ENCODE peak calls at places on chromosomes 5 and 9, in five cellular contexts. G is epithelial cell of proximal tubule, D is PC-9, S is neural crest cell, R is MCF 10A. W is an unnamed sample.

GRCh38 chr5:33322632-33323031 is 118.1 kb upstream of the TARS1 start:
- DNase-seq in S (no peak), G (no peak), R (no peak), D (no peak), W (no peak)

GRCh38 chr5:43294226-43294625 is 19.0 kb downstream of the HMGCS1 start:
- DNase-seq in G (no peak), S (no peak), R (no peak), D (peak; percentile 71), W (no peak)

GRCh38 chr5:104016650-104017049 is 454.1 kb upstream of the NUDT12 start:
- DNase-seq in S (no peak), R (no peak), G (no peak), D (no peak), W (no peak)

GRCh38 chr5:95621839-95622629 is 2.1 kb downstream of the GPR150 start:
- DNase-seq in D (no peak), G (no peak), S (no peak), R (no peak), W (no peak)

GRCh38 chr5:10306114-10306513 is 1.6 kb downstream of the CMBL start:
- DNase-seq in R (no peak), G (no peak), S (no peak), D (no peak), W (no peak)

GRCh38 chr5:65825388-65826328 is 100.7 kb upstream of the ERBIN start:
- DNase-seq in S (no peak), D (no peak), R (no peak), G (no peak), W (no peak)

GRCh38 chr5:55564716-55565115 is 30.0 kb upstream of the PLPP1 start:
- DNase-seq in R (peak; percentile 13), G (no peak), S (no peak), D (no peak), W (no peak)

GRCh38 chr9:12695474-12695873 is 2.3 kb downstream of the TYRP1 start:
- DNase-seq in G (no peak), D (no peak), S (no peak), R (no peak), W (no peak)

GRCh38 chr9:12784461-12785250 is 9.8 kb downstream of the LURAP1L start:
- DNase-seq in D (peak; percentile 96), R (peak; percentile 95), S (no peak), G (peak; percentile 93), W (no peak)

GRCh38 chr5:83564069-83564749 is 92.7 kb downstream of the VCAN start:
- DNase-seq in G (no peak), S (no peak), D (peak; percentile 35), R (peak; percentile 58), W (no peak)

GRCh38 chr5:175743676-175744210 is 85.9 kb downstream of the HRH2 start:
- DNase-seq in G (no peak), D (no peak), R (peak; percentile 43), S (no peak), W (peak; percentile 39)

GRCh38 chr9:74496819-74497749 is at the start of gene RORB:
- DNase-seq in R (no peak), G (no peak), D (no peak), S (peak; percentile 63), W (peak; percentile 84)

GRCh38 chr5:2303391-2304100 is 420.8 kb upstream of the IRX4 start:
- DNase-seq in S (no peak), G (no peak), D (no peak), R (no peak), W (peak; percentile 34)

GRCh38 chr5:160363661-160364060 is 6.8 kb downstream of the C1QTNF2 start:
- DNase-seq in S (no peak), R (no peak), D (no peak), G (no peak), W (no peak)

GRCh38 chr9:88741335-88741734 is 206.4 kb downstream of the NXNL2 start:
- DNase-seq in S (no peak), G (no peak), D (no peak), R (peak; percentile 54), W (no peak)

GRCh38 chr5:651296-652022 is 39.3 kb downstream of the CEP72 start:
- DNase-seq in R (no peak), S (no peak), G (no peak), D (no peak), W (no peak)

GRCh38 chr9:15142903-15143534 is 164.0 kb downstream of the TTC39B start:
- DNase-seq in D (peak; percentile 46), G (peak; percentile 6), R (peak; percentile 59), S (no peak), W (peak; percentile 19)

GRCh38 chr5:142832263-142832662 is 62.1 kb downstream of the ARHGAP26 start:
- DNase-seq in D (no peak), R (no peak), G (no peak), S (no peak), W (no peak)

GRCh38 chr5:54969242-54969641 is 16.2 kb downstream of the ESM1 start:
- DNase-seq in S (no peak), D (no peak), R (no peak), G (no peak), W (no peak)

GRCh38 chr5:6029811-6030271 is 348.5 kb downstream of the MED10 start:
- DNase-seq in G (no peak), R (no peak), D (no peak), S (no peak), W (no peak)

GRCh38 chr9:93894691-93895079 is 60.5 kb downstream of the BARX1 start:
- DNase-seq in S (no peak), R (no peak), G (no peak), D (no peak), W (no peak)

GRCh38 chr9:91776409-91777365 is 173.3 kb downstream of the ROR2 start:
- DNase-seq in G (no peak), S (no peak), D (no peak), R (peak; percentile 53), W (no peak)

GRCh38 chr5:119049824-119050449 is 20.9 kb upstream of the DMXL1 start:
- DNase-seq in G (peak; percentile 58), S (no peak), R (no peak), D (no peak), W (no peak)

GRCh38 chr5:131649160-131649559 is 14.1 kb upstream of the RAPGEF6 start:
- DNase-seq in D (no peak), G (no peak), S (no peak), R (no peak), W (no peak)

GRCh38 chr5:154899107-154899816 is 38.7 kb downstream of the GEMIN5 start:
- DNase-seq in D (no peak), S (no peak), R (no peak), G (no peak), W (no peak)

GRCh38 chr9:136952354-136952855 is 332 bp downstream of the LCN12 start:
- DNase-seq in D (no peak), R (no peak), S (no peak), G (no peak), W (peak; percentile 3)

GRCh38 chr9:36161187-36161586 is 8.0 kb upstream of the CCIN start:
- DNase-seq in G (no peak), D (no peak), R (peak; percentile 17), S (no peak), W (no peak)

GRCh38 chr9:21031091-21031817 is at the start of gene HACD4:
- DNase-seq in R (no peak), S (peak; percentile 26), G (no peak), D (no peak), W (peak; percentile 72)

GRCh38 chr5:12323637-12324229 is 419.5 kb upstream of the CTNND2 start:
- DNase-seq in R (no peak), D (no peak), G (no peak), S (no peak), W (no peak)

GRCh38 chr5:52807723-52808122 is 20.0 kb downstream of the ITGA1 start:
- DNase-seq in G (no peak), D (no peak), S (no peak), R (no peak), W (no peak)

GRCh38 chr5:135753990-135754389 is 80.5 kb upstream of the SLC25A48 start:
- DNase-seq in S (no peak), R (no peak), G (no peak), D (no peak), W (no peak)
- TF ChIP-seq CTCF in S (no peak), R (no peak), G (no peak), D (no peak), W (no peak)

GRCh38 chr5:139789845-139790189 is 5.8 kb upstream of the PSD2 start:
- DNase-seq in D (no peak), G (no peak), R (no peak), S (no peak), W (no peak)

GRCh38 chr5:139794067-139794846 is 1.4 kb upstream of the PSD2 start:
- DNase-seq in G (no peak), S (no peak), R (no peak), D (no peak), W (no peak)

GRCh38 chr5:139789116-139789844 is 6.3 kb upstream of the PSD2 start:
- DNase-seq in R (no peak), D (no peak), S (no peak), G (no peak), W (no peak)

GRCh38 chr5:139795074-139796001 is at the start of gene PSD2:
- DNase-seq in D (no peak), R (peak; percentile 43), S (no peak), G (no peak), W (peak; percentile 66)

DNA sequence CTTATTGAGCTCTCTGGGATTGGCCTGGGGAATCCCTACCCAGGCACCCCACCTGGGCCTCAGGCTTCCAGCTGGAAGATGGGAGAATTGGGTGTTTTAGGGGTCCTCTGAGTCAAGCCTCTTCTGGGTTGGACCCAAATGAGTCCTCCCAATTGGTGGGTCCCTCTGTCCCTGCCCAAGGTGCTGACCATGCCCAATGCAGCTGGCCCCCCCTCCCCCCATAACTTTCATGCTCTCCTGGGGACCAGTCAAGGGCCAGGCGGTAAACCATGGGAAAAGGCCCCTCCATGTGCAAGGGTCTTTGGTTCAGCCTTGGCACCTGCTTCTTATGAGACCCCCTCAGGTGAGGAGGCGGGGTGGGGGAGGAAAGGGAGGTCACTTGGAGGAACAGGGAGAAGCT is 3.4 kb upstream of the PSD2 start:
- DNase-seq in S (no peak), R (no peak), D (no peak), G (no peak), W (no peak)
- TF ChIP-seq CTCF in S (no peak), R (no peak), D (no peak), G (no peak), W (no peak)

GRCh38 chr5:158682631-158683030 is 417.1 kb downstream of the EBF1 start:
- DNase-seq in D (no peak), S (no peak), R (no peak), G (no peak), W (no peak)

GRCh38 chr5:158679221-158679641 is 420.5 kb downstream of the EBF1 start:
- DNase-seq in S (no peak), G (no peak), R (no peak), D (no peak), W (no peak)

GRCh38 chr5:158677490-158677838 is 422.3 kb downstream of the EBF1 start:
- DNase-seq in R (no peak), S (no peak), G (no peak), D (no peak), W (no peak)

GRCh38 chr5:158676642-158677489 is 422.9 kb downstream of the EBF1 start:
- DNase-seq in G (no peak), S (no peak), D (no peak), R (no peak), W (peak; percentile 48)
- TF ChIP-seq CTCF in G (peak; percentile 27), S (peak; percentile 50), D (no peak), R (no peak), W (peak; percentile 38)

DNA sequence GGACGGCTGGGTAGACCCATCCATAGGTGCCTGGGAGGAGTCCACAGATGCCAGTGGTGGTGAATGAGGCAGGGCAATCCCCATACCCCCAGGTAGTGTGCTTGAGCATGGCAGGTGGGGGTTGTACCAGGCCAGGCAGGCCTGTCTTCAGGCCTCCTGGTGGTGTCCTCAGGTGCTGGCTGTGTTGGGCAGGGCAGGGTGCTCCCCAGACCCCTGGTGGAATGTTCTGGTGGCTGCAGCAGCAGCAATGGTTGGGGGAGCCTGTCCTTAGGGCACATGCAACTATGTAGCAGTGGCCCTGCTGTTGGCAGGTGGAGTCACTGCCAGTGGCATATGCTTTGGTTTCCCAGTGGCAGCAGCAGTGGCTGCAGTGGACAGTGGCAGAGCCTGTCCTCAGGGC is 10.0 kb downstream of the ALG2 start:
- DNase-seq in S (no peak), R (no peak), G (no peak), D (no peak), W (no peak)
- TF ChIP-seq CTCF in S (no peak), R (no peak), G (peak; percentile 9), D (no peak), W (no peak)

W was measured in nephron progenitor cell.